ENCODE peak calls at places on chromosomes 11 and 22, in nine cellular contexts. W is HTR-8/SVneo, O is NCI-H187, P is NCI-H510A, D is prostate gland, B is NCI-H446, N is COR-L47, T is RPMI8226, Y is iPS DF 19.7. Z is an unnamed sample.

GRCh38 chr22:25419247-25420113 is 145.0 kb upstream of the GRK3 start:
- DNase-seq in W (no peak), O (no peak), P (no peak), D (no peak), B (no peak), N (peak), T (no peak), Y (no peak), Z (peak)

GRCh38 chr11:26842883-26843282 is 121.0 kb upstream of the SLC5A12 start:
- DNase-seq in W (no peak), O (no peak), P (no peak), D (no peak), B (no peak), N (no peak), T (no peak), Y (no peak), Z (no peak)

GRCh38 chr11:16204261-16204660 is 152.1 kb downstream of the SOX6 start:
- DNase-seq in W (no peak), O (no peak), P (no peak), D (no peak), B (no peak), N (no peak), T (no peak), Y (no peak), Z (no peak)

GRCh38 chr11:94031625-94032024 is 10.5 kb downstream of the HEPHL1 start:
- DNase-seq in W (no peak), O (no peak), P (no peak), D (no peak), B (no peak), N (no peak), T (peak), Y (no peak), Z (no peak)

GRCh38 chr11:117814766-117815261 is 9.7 kb downstream of the FXYD2 start:
- DNase-seq in W (no peak), O (peak), P (peak), D (peak), B (peak), N (peak), T (peak), Y (no peak), Z (peak)

GRCh38 chr22:44493206-44493605 is 4.8 kb downstream of the RTL6 start:
- DNase-seq in W (no peak), O (no peak), P (no peak), D (no peak), B (no peak), N (no peak), T (no peak), Y (no peak), Z (no peak)

GRCh38 chr22:42313804-42314581 is 43.5 kb upstream of the TCF20 start:
- DNase-seq in W (no peak), O (peak), P (no peak), D (peak), B (peak), N (peak), T (peak), Y (peak), Z (no peak)

GRCh38 chr22:37303821-37304274 is 21.5 kb downstream of the CYTH4 start:
- DNase-seq in W (peak), O (no peak), P (no peak), D (no peak), B (no peak), N (no peak), T (no peak), Y (no peak), Z (no peak)

GRCh38 chr11:57468276-57468675 is 7.9 kb downstream of the RTN4RL2 start:
- DNase-seq in W (no peak), O (no peak), P (no peak), D (no peak), B (no peak), N (no peak), T (no peak), Y (no peak), Z (no peak)

GRCh38 chr11:71241721-71242259 is 10.6 kb downstream of the SHANK2 start:
- DNase-seq in W (no peak), O (no peak), P (no peak), D (no peak), B (no peak), N (no peak), T (no peak), Y (no peak), Z (no peak)

Z was measured in ureter.